ENCODE peak calls at places on chromosomes 7 and 10, in seven cellular contexts. N is activated T-helper 9 cell treated with anti-CD3 and anti-CD28 coated beads, Interleukin-2, amount 50 U/mL, for 16 hours; B is AG04450; E is choroid plexus epithelial cell; D is H7; C is cardiac fibroblast; W is frontal cortex. G is an unnamed sample.

GRCh38 chr10:4260483-4260882 is 475.5 kb upstream of the KLF6 start:
- DNase-seq in N (no peak), B (no peak), E (peak; percentile 78), D (no peak), C (peak; percentile 58), W (no peak), G (peak; percentile 86)

GRCh38 chr10:78330884-78331283 is 297.2 kb downstream of the RPS24 start:
- DNase-seq in N (no peak), B (no peak), E (no peak), D (no peak), C (no peak), W (no peak), G (no peak)

GRCh38 chr7:50560865-50561351 is 4.3 kb downstream of the DDC start:
- DNase-seq in N (no peak), B (no peak), E (no peak), D (no peak), C (no peak), W (no peak), G (no peak)

GRCh38 chr10:76576276-76576962 is 1061.2 kb downstream of the KCNMA1 start:
- DNase-seq in N (no peak), B (peak; percentile 46), E (peak; percentile 81), D (no peak), C (peak; percentile 61), W (no peak), G (no peak)

GRCh38 chr7:158501300-158502067 is 86.1 kb downstream of the PTPRN2 start:
- DNase-seq in N (no peak), B (no peak), E (no peak), D (peak; percentile 63), C (no peak), W (no peak), G (no peak)

GRCh38 chr7:105269397-105269796 is 119.3 kb downstream of the SRPK2 start:
- DNase-seq in N (no peak), B (no peak), E (peak; percentile 15), D (no peak), C (no peak), W (no peak), G (peak; percentile 13)

GRCh38 chr10:110508806-110509544 is 11.3 kb downstream of the DUSP5 start:
- DNase-seq in N (no peak), B (no peak), E (peak; percentile 18), D (no peak), C (peak; percentile 3), W (no peak), G (peak; percentile 61)

GRCh38 chr10:74081192-74081803 is 69.3 kb downstream of the AP3M1 start:
- DNase-seq in N (peak; percentile 19), B (no peak), E (peak; percentile 79), D (peak; percentile 68), C (peak; percentile 74), W (peak; percentile 8), G (peak; percentile 80)

GRCh38 chr10:34405611-34406462 is 409.3 kb downstream of the PARD3 start:
- DNase-seq in N (no peak), B (no peak), E (no peak), D (no peak), C (peak; percentile 43), W (no peak), G (peak; percentile 72)

GRCh38 chr7:53237344-53237913 is 202.0 kb downstream of the POM121L12 start:
- DNase-seq in N (no peak), B (no peak), E (no peak), D (no peak), C (no peak), W (no peak), G (no peak)

GRCh38 chr10:61176428-61176827 is 232.4 kb upstream of the RHOBTB1 start:
- DNase-seq in N (no peak), B (no peak), E (no peak), D (no peak), C (no peak), W (no peak), G (no peak)

GRCh38 chr7:88109612-88110011 is 110.2 kb downstream of the SRI start:
- DNase-seq in N (no peak), B (no peak), E (no peak), D (no peak), C (no peak), W (no peak), G (no peak)

GRCh38 chr7:154953006-154953684 is 49.8 kb downstream of the PAXIP1 start:
- DNase-seq in N (peak; percentile 55), B (no peak), E (peak; percentile 62), D (peak; percentile 81), C (peak; percentile 64), W (no peak), G (peak; percentile 85)

GRCh38 chr7:113915991-113916390 is 2.8 kb downstream of the PPP1R3A start:
- DNase-seq in N (no peak), B (no peak), E (no peak), D (no peak), C (no peak), W (no peak), G (no peak)

GRCh38 chr10:11547111-11547625 is 64.3 kb downstream of the USP6NL start:
- DNase-seq in N (no peak), B (no peak), E (peak; percentile 68), D (no peak), C (no peak), W (no peak), G (peak; percentile 68)

GRCh38 chr10:65620404-65621048 is 1305.3 kb upstream of the LRRTM3 start:
- DNase-seq in N (no peak), B (no peak), E (peak; percentile 6), D (no peak), C (no peak), W (no peak), G (no peak)

GRCh38 chr10:42623929-42624328 is 14.4 kb downstream of the ZNF33B start:
- DNase-seq in N (no peak), B (no peak), E (no peak), D (no peak), C (no peak), W (no peak), G (peak; percentile 12)

GRCh38 chr7:25856056-25856780 is 295.8 kb upstream of the NFE2L3 start:
- DNase-seq in N (no peak), B (no peak), E (peak; percentile 75), D (no peak), C (no peak), W (no peak), G (no peak)

GRCh38 chr10:125124114-125124486 is 36.3 kb downstream of the CTBP2 start:
- DNase-seq in N (no peak), B (no peak), E (no peak), D (no peak), C (no peak), W (no peak), G (no peak)

G was measured in dermis blood vessel endothelial cell.